ENCODE peak calls at places on chromosomes 5 and 9, in six cellular contexts. F is H9, I is neuronal stem cell, U is mesenchymal stem cell, B is H1, G is trophoblast cell. V is an unnamed sample.

GRCh38 chr9:95004452-95005275 is 278.2 kb downstream of the AOPEP start:
- DNase-seq in F (no peak), I (no peak), U (peak; percentile 26), B (peak; percentile 74), G (peak; percentile 6), V (no peak)

GRCh38 chr9:126329476-126330275 is 3.0 kb downstream of the MVB12B start:
- DNase-seq in F (no peak), I (no peak), U (no peak), B (peak; percentile 32), G (no peak), V (no peak)

GRCh38 chr5:132771559-132771998 is 5.5 kb downstream of the SEPTIN8 start:
- DNase-seq in F (peak; percentile 68), I (no peak), U (peak; percentile 93), B (no peak), G (peak; percentile 33), V (peak; percentile 67)

GRCh38 chr5:99544326-99544725 is 615.5 kb upstream of the CHD1 start:
- DNase-seq in F (no peak), I (no peak), U (no peak), B (no peak), G (no peak), V (no peak)

GRCh38 chr9:112629890-112630485 is 87.9 kb downstream of the INIP start:
- DNase-seq in F (no peak), I (peak; percentile 20), U (no peak), B (no peak), G (no peak), V (no peak)

GRCh38 chr9:37921168-37921510 is 17.2 kb upstream of the SLC25A51 start:
- DNase-seq in F (no peak), I (no peak), U (no peak), B (no peak), G (no peak), V (no peak)

GRCh38 chr5:62592558-62592957 is 13.9 kb downstream of the LRRC70 start:
- DNase-seq in F (no peak), I (no peak), U (no peak), B (no peak), G (no peak), V (no peak)

GRCh38 chr5:74639538-74640449 is 734 bp downstream of the ENC1 start:
- DNase-seq in F (peak; percentile 43), I (no peak), U (peak; percentile 68), B (peak; percentile 67), G (no peak), V (peak; percentile 49)

GRCh38 chr9:79868532-79869189 is 296.9 kb downstream of the TLE4 start:
- DNase-seq in F (no peak), I (no peak), U (no peak), B (no peak), G (peak; percentile 7), V (no peak)

GRCh38 chr5:154243736-154244135 is 53.2 kb downstream of the GALNT10 start:
- DNase-seq in F (no peak), I (no peak), U (peak; percentile 59), B (no peak), G (no peak), V (peak; percentile 78)

GRCh38 chr5:85132269-85132668 is 747.6 kb upstream of the EDIL3 start:
- DNase-seq in F (no peak), I (no peak), U (peak; percentile 56), B (no peak), G (no peak), V (peak; percentile 29)

GRCh38 chr5:149489605-149490037 is 61.6 kb downstream of the CSNK1A1 start:
- DNase-seq in F (no peak), I (no peak), U (peak; percentile 58), B (peak; percentile 23), G (peak; percentile 42), V (peak; percentile 43)

GRCh38 chr5:56683281-56683680 is 132.1 kb upstream of the MAP3K1 start:
- DNase-seq in F (no peak), I (no peak), U (no peak), B (no peak), G (no peak), V (no peak)

GRCh38 chr5:18799482-18800128 is 1165.3 kb downstream of the TAF11L14 start:
- DNase-seq in F (no peak), I (no peak), U (no peak), B (no peak), G (no peak), V (no peak)

GRCh38 chr5:151026088-151026487 is 5.7 kb downstream of the GPX3 start:
- DNase-seq in F (no peak), I (no peak), U (no peak), B (no peak), G (no peak), V (no peak)

GRCh38 chr5:134545070-134545868 is 19.8 kb downstream of the JADE2 start:
- DNase-seq in F (no peak), I (no peak), U (peak; percentile 87), B (no peak), G (no peak), V (no peak)
- H4K91ac ChIP-seq in F (no peak overlapping the region), I (no peak overlapping the region), U (no peak overlapping the region), B (no peak overlapping the region), G (no peak overlapping the region), V (no peak overlapping the region)

GRCh38 chr5:158819840-158820620 is 279.7 kb downstream of the EBF1 start:
- DNase-seq in F (no peak), I (no peak), U (peak; percentile 16), B (no peak), G (no peak), V (peak; percentile 33)

GRCh38 chr5:158820891-158821290 is 278.8 kb downstream of the EBF1 start:
- DNase-seq in F (no peak), I (no peak), U (no peak), B (no peak), G (no peak), V (no peak)

GRCh38 chr5:158822099-158822498 is 277.6 kb downstream of the EBF1 start:
- DNase-seq in F (no peak), I (no peak), U (no peak), B (no peak), G (no peak), V (no peak)

GRCh38 chr5:158819095-158819494 is 280.6 kb downstream of the EBF1 start:
- DNase-seq in F (no peak), I (no peak), U (no peak), B (no peak), G (no peak), V (no peak)

DNA sequence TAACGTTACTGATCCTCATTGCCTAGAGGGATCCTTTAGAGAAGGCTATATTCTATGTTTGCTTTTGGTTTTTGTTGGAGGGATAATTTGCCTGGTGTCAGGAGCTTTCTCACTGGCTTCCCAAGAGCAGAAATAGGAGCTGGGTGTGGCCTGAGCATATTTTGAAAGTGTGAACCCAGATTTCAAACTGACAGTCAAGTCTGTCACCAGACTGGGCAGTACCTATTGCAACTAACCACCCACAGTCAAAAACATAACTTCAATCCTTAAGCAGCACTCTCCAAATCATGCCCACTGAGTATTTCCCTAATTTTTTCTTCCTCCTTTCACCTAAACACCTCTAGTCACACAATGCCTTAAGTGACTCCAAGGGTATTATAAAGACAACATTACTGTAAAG is 278.4 kb downstream of the EBF1 start:
- DNase-seq in F (no peak), I (no peak), U (no peak), B (no peak), G (no peak), V (no peak)
- H4K91ac ChIP-seq in F (no peak overlapping the region), I (no peak overlapping the region), U (no peak overlapping the region), B (no peak overlapping the region), G (no peak overlapping the region), V (no peak overlapping the region)

GRCh38 chr5:88283690-88284089 is 15.0 kb upstream of the TMEM161B start:
- DNase-seq in F (no peak), I (no peak), U (no peak), B (no peak), G (no peak), V (no peak)
- H4K91ac ChIP-seq in F (no peak overlapping the region), I (no peak overlapping the region), U (no peak overlapping the region), B (no peak overlapping the region), G (no peak overlapping the region), V (no peak overlapping the region)

DNA sequence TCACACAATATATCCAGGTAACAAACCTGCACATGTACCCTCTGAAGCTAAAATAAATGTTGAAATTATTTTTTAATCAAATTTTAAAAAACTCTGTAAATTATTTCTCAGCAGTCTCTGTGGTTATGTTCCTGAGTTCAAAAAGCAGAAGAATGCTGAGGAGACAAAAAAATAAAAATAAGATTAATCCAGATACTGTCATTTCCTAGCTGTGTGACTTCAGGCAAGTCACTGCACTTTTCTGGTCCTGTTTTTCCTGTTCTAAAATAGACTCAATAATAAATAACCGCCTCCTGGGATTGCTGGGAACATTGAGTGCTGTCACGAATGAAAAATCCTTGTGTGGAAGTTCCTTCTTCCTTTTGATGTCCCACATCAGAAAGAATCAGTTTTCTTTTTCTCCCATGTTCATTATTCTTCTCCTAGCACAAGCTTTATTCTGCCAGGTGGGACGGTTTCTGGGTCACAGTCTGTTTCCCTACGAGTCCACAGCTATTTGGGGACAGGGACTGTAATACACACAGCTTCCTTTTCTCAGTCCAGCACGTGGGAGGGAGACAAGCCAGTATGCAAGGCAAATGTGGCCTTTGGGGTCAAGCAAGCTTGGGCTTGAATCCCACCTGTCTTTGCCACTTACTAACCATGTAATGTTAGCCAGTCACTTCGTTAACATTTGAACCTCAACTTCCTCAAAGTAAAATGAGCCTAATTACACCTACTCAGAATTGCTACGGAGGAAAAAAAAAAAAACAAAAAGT is 156.9 kb downstream of the TRIM32 start:
- DNase-seq in F (no peak), I (no peak), U (no peak), B (no peak), G (no peak), V (no peak)
- H4K91ac ChIP-seq in F (no peak overlapping the region), I (no peak overlapping the region), U (no peak overlapping the region), B (no peak overlapping the region), G (no peak overlapping the region), V (no peak overlapping the region)

V was measured in IMR-90.